ENCODE peak calls at places on chromosomes 16 and 17, in ten cellular contexts. One of them, this sample, is unnamed.
A peak's percentile ranks its signal among the peaks of the same experiment; 100 is the strongest.

GRCh38 chr17:250487-251300 is 69.2 kb upstream of the DOC2B start:
- DNase-seq in neural crest cell: no peak
- DNase-seq in naive B cell: no peak
- DNase-seq in AG04449: no peak
- DNase-seq in heart left ventricle: no peak
- DNase-seq in nephron progenitor cell: no peak
- DNase-seq in stimulated activated CD8-positive, alpha-beta memory T cell treated with anti-CD3 and anti-CD28 coated beads, Interleukin-4, amount 100 ng/mL, for 4 hours: no peak
- DNase-seq in H9: no peak
- DNase-seq in AG10803: no peak
- DNase-seq in CD8-positive, alpha-beta T cell: no peak
- DNase-seq in this sample: no peak

GRCh38 chr17:74198694-74199093 is 4.8 kb upstream of the RPL38 start:
- DNase-seq in neural crest cell: no peak
- DNase-seq in naive B cell: no peak
- DNase-seq in AG04449: no peak
- DNase-seq in heart left ventricle: no peak
- DNase-seq in nephron progenitor cell: no peak
- DNase-seq in stimulated activated CD8-positive, alpha-beta memory T cell treated with anti-CD3 and anti-CD28 coated beads, Interleukin-4, amount 100 ng/mL, for 4 hours: no peak
- DNase-seq in H9: no peak
- DNase-seq in AG10803: no peak
- DNase-seq in CD8-positive, alpha-beta T cell: no peak
- DNase-seq in this sample: no peak

GRCh38 chr16:20285993-20286499 is 41.3 kb downstream of the GP2 start:
- DNase-seq in neural crest cell: no peak
- DNase-seq in naive B cell: no peak
- DNase-seq in AG04449: no peak
- DNase-seq in heart left ventricle: no peak
- DNase-seq in nephron progenitor cell: no peak
- DNase-seq in stimulated activated CD8-positive, alpha-beta memory T cell treated with anti-CD3 and anti-CD28 coated beads, Interleukin-4, amount 100 ng/mL, for 4 hours: no peak
- DNase-seq in H9: no peak
- DNase-seq in AG10803: no peak
- DNase-seq in CD8-positive, alpha-beta T cell: no peak
- DNase-seq in this sample: no peak

GRCh38 chr17:42098747-42099399 is 600 bp upstream of the ZNF385C start:
- DNase-seq in neural crest cell: no peak
- DNase-seq in naive B cell: no peak
- DNase-seq in AG04449: no peak
- DNase-seq in heart left ventricle: no peak
- DNase-seq in nephron progenitor cell: no peak
- DNase-seq in stimulated activated CD8-positive, alpha-beta memory T cell treated with anti-CD3 and anti-CD28 coated beads, Interleukin-4, amount 100 ng/mL, for 4 hours: no peak
- DNase-seq in H9: no peak
- DNase-seq in AG10803: no peak
- DNase-seq in CD8-positive, alpha-beta T cell: no peak
- DNase-seq in this sample: no peak

GRCh38 chr16:734208-734980 is 6.4 kb downstream of the CIAO3 start:
- DNase-seq in neural crest cell: no peak
- DNase-seq in naive B cell: no peak
- DNase-seq in AG04449: no peak
- DNase-seq in heart left ventricle: no peak
- DNase-seq in nephron progenitor cell: no peak
- DNase-seq in stimulated activated CD8-positive, alpha-beta memory T cell treated with anti-CD3 and anti-CD28 coated beads, Interleukin-4, amount 100 ng/mL, for 4 hours: no peak
- DNase-seq in H9: peak; percentile 27
- DNase-seq in AG10803: no peak
- DNase-seq in CD8-positive, alpha-beta T cell: no peak
- DNase-seq in this sample: no peak

GRCh38 chr17:7549401-7550055 is 670 bp downstream of the TNFSF12 start:
- DNase-seq in neural crest cell: no peak
- DNase-seq in naive B cell: no peak
- DNase-seq in AG04449: no peak
- DNase-seq in heart left ventricle: no peak
- DNase-seq in nephron progenitor cell: no peak
- DNase-seq in stimulated activated CD8-positive, alpha-beta memory T cell treated with anti-CD3 and anti-CD28 coated beads, Interleukin-4, amount 100 ng/mL, for 4 hours: no peak
- DNase-seq in H9: no peak
- DNase-seq in AG10803: no peak
- DNase-seq in CD8-positive, alpha-beta T cell: no peak
- DNase-seq in this sample: no peak

GRCh38 chr16:57752203-57752580 is 16.6 kb downstream of the KATNB1 start:
- DNase-seq in neural crest cell: no peak
- DNase-seq in naive B cell: no peak
- DNase-seq in AG04449: no peak
- DNase-seq in heart left ventricle: no peak
- DNase-seq in nephron progenitor cell: no peak
- DNase-seq in stimulated activated CD8-positive, alpha-beta memory T cell treated with anti-CD3 and anti-CD28 coated beads, Interleukin-4, amount 100 ng/mL, for 4 hours: no peak
- DNase-seq in H9: no peak
- DNase-seq in AG10803: no peak
- DNase-seq in CD8-positive, alpha-beta T cell: no peak
- DNase-seq in this sample: no peak

GRCh38 chr16:13702614-13703013 is 217.3 kb upstream of the ERCC4 start:
- DNase-seq in neural crest cell: no peak
- DNase-seq in naive B cell: no peak
- DNase-seq in AG04449: no peak
- DNase-seq in heart left ventricle: no peak
- DNase-seq in nephron progenitor cell: no peak
- DNase-seq in stimulated activated CD8-positive, alpha-beta memory T cell treated with anti-CD3 and anti-CD28 coated beads, Interleukin-4, amount 100 ng/mL, for 4 hours: no peak
- DNase-seq in H9: no peak
- DNase-seq in AG10803: no peak
- DNase-seq in CD8-positive, alpha-beta T cell: no peak
- DNase-seq in this sample: no peak

GRCh38 chr16:68921654-68922053 is 78.3 kb downstream of the TANGO6 start:
- DNase-seq in neural crest cell: no peak
- DNase-seq in naive B cell: no peak
- DNase-seq in AG04449: no peak
- DNase-seq in heart left ventricle: no peak
- DNase-seq in nephron progenitor cell: no peak
- DNase-seq in stimulated activated CD8-positive, alpha-beta memory T cell treated with anti-CD3 and anti-CD28 coated beads, Interleukin-4, amount 100 ng/mL, for 4 hours: no peak
- DNase-seq in H9: no peak
- DNase-seq in AG10803: no peak
- DNase-seq in CD8-positive, alpha-beta T cell: no peak
- DNase-seq in this sample: peak; percentile 88

GRCh38 chr17:35372846-35373531 is 432 bp downstream of the SLFN11 start:
- DNase-seq in neural crest cell: no peak
- DNase-seq in naive B cell: peak; percentile 33
- DNase-seq in AG04449: no peak
- DNase-seq in heart left ventricle: peak; percentile 29
- DNase-seq in nephron progenitor cell: peak; percentile 18
- DNase-seq in stimulated activated CD8-positive, alpha-beta memory T cell treated with anti-CD3 and anti-CD28 coated beads, Interleukin-4, amount 100 ng/mL, for 4 hours: no peak
- DNase-seq in H9: peak; percentile 41
- DNase-seq in AG10803: no peak
- DNase-seq in CD8-positive, alpha-beta T cell: no peak
- DNase-seq in this sample: no peak

GRCh38 chr17:29131814-29132682 is 48.1 kb downstream of the MYO18A start:
- DNase-seq in neural crest cell: no peak
- DNase-seq in naive B cell: no peak
- DNase-seq in AG04449: no peak
- DNase-seq in heart left ventricle: no peak
- DNase-seq in nephron progenitor cell: no peak
- DNase-seq in stimulated activated CD8-positive, alpha-beta memory T cell treated with anti-CD3 and anti-CD28 coated beads, Interleukin-4, amount 100 ng/mL, for 4 hours: no peak
- DNase-seq in H9: no peak
- DNase-seq in AG10803: peak; percentile 93
- DNase-seq in CD8-positive, alpha-beta T cell: no peak
- DNase-seq in this sample: no peak

GRCh38 chr16:85235988-85236831 is 123.9 kb upstream of the CIBAR2 start:
- DNase-seq in neural crest cell: no peak
- DNase-seq in naive B cell: no peak
- DNase-seq in AG04449: no peak
- DNase-seq in heart left ventricle: peak; percentile 70
- DNase-seq in nephron progenitor cell: no peak
- DNase-seq in stimulated activated CD8-positive, alpha-beta memory T cell treated with anti-CD3 and anti-CD28 coated beads, Interleukin-4, amount 100 ng/mL, for 4 hours: no peak
- DNase-seq in H9: no peak
- DNase-seq in AG10803: no peak
- DNase-seq in CD8-positive, alpha-beta T cell: no peak
- DNase-seq in this sample: no peak

GRCh38 chr17:53516643-53517042 is 306.1 kb upstream of the KIF2B start:
- DNase-seq in neural crest cell: no peak
- DNase-seq in naive B cell: no peak
- DNase-seq in AG04449: no peak
- DNase-seq in heart left ventricle: no peak
- DNase-seq in nephron progenitor cell: no peak
- DNase-seq in stimulated activated CD8-positive, alpha-beta memory T cell treated with anti-CD3 and anti-CD28 coated beads, Interleukin-4, amount 100 ng/mL, for 4 hours: no peak
- DNase-seq in H9: no peak
- DNase-seq in AG10803: no peak
- DNase-seq in CD8-positive, alpha-beta T cell: no peak
- DNase-seq in this sample: no peak

GRCh38 chr16:74973304-74973703 is 11.6 kb downstream of the WDR59 start:
- DNase-seq in neural crest cell: no peak
- DNase-seq in naive B cell: no peak
- DNase-seq in AG04449: no peak
- DNase-seq in heart left ventricle: no peak
- DNase-seq in nephron progenitor cell: no peak
- DNase-seq in stimulated activated CD8-positive, alpha-beta memory T cell treated with anti-CD3 and anti-CD28 coated beads, Interleukin-4, amount 100 ng/mL, for 4 hours: no peak
- DNase-seq in H9: no peak
- DNase-seq in AG10803: no peak
- DNase-seq in CD8-positive, alpha-beta T cell: no peak
- DNase-seq in this sample: no peak

GRCh38 chr16:27950488-27950887 is 113.0 kb downstream of the GSG1L start:
- DNase-seq in neural crest cell: no peak
- DNase-seq in naive B cell: no peak
- DNase-seq in AG04449: no peak
- DNase-seq in heart left ventricle: no peak
- DNase-seq in nephron progenitor cell: no peak
- DNase-seq in stimulated activated CD8-positive, alpha-beta memory T cell treated with anti-CD3 and anti-CD28 coated beads, Interleukin-4, amount 100 ng/mL, for 4 hours: no peak
- DNase-seq in H9: no peak
- DNase-seq in AG10803: no peak
- DNase-seq in CD8-positive, alpha-beta T cell: no peak
- DNase-seq in this sample: no peak

GRCh38 chr17:866568-867087 is 84.5 kb downstream of the MRM3 start:
- DNase-seq in neural crest cell: no peak
- DNase-seq in naive B cell: no peak
- DNase-seq in AG04449: no peak
- DNase-seq in heart left ventricle: no peak
- DNase-seq in nephron progenitor cell: no peak
- DNase-seq in stimulated activated CD8-positive, alpha-beta memory T cell treated with anti-CD3 and anti-CD28 coated beads, Interleukin-4, amount 100 ng/mL, for 4 hours: no peak
- DNase-seq in H9: no peak
- DNase-seq in AG10803: no peak
- DNase-seq in CD8-positive, alpha-beta T cell: no peak
- DNase-seq in this sample: no peak

GRCh38 chr17:56793947-56794346 is 39.8 kb downstream of the C17orf67 start:
- DNase-seq in neural crest cell: no peak
- DNase-seq in naive B cell: no peak
- DNase-seq in AG04449: no peak
- DNase-seq in heart left ventricle: no peak
- DNase-seq in nephron progenitor cell: no peak
- DNase-seq in stimulated activated CD8-positive, alpha-beta memory T cell treated with anti-CD3 and anti-CD28 coated beads, Interleukin-4, amount 100 ng/mL, for 4 hours: no peak
- DNase-seq in H9: no peak
- DNase-seq in AG10803: no peak
- DNase-seq in CD8-positive, alpha-beta T cell: no peak
- DNase-seq in this sample: no peak

GRCh38 chr16:5044011-5044540 is 10.3 kb upstream of the NAGPA start:
- DNase-seq in neural crest cell: no peak
- DNase-seq in naive B cell: no peak
- DNase-seq in AG04449: no peak
- DNase-seq in heart left ventricle: no peak
- DNase-seq in nephron progenitor cell: no peak
- DNase-seq in stimulated activated CD8-positive, alpha-beta memory T cell treated with anti-CD3 and anti-CD28 coated beads, Interleukin-4, amount 100 ng/mL, for 4 hours: no peak
- DNase-seq in H9: no peak
- DNase-seq in AG10803: no peak
- DNase-seq in CD8-positive, alpha-beta T cell: no peak
- DNase-seq in this sample: no peak

GRCh38 chr17:31480067-31480466 is 88.6 kb downstream of the RAB11FIP4 start:
- DNase-seq in neural crest cell: no peak
- DNase-seq in naive B cell: no peak
- DNase-seq in AG04449: no peak
- DNase-seq in heart left ventricle: no peak
- DNase-seq in nephron progenitor cell: no peak
- DNase-seq in stimulated activated CD8-positive, alpha-beta memory T cell treated with anti-CD3 and anti-CD28 coated beads, Interleukin-4, amount 100 ng/mL, for 4 hours: no peak
- DNase-seq in H9: no peak
- DNase-seq in AG10803: no peak
- DNase-seq in CD8-positive, alpha-beta T cell: no peak
- DNase-seq in this sample: no peak

GRCh38 chr17:70184770-70185169 is 15.4 kb downstream of the KCNJ2 start:
- DNase-seq in neural crest cell: no peak
- DNase-seq in naive B cell: no peak
- DNase-seq in AG04449: no peak
- DNase-seq in heart left ventricle: no peak
- DNase-seq in nephron progenitor cell: no peak
- DNase-seq in stimulated activated CD8-positive, alpha-beta memory T cell treated with anti-CD3 and anti-CD28 coated beads, Interleukin-4, amount 100 ng/mL, for 4 hours: no peak
- DNase-seq in H9: no peak
- DNase-seq in AG10803: peak; percentile 60
- DNase-seq in CD8-positive, alpha-beta T cell: no peak
- DNase-seq in this sample: no peak

GRCh38 chr17:68307443-68307842 is 16.1 kb downstream of the ARSG start:
- DNase-seq in neural crest cell: no peak
- DNase-seq in naive B cell: no peak
- DNase-seq in AG04449: no peak
- DNase-seq in heart left ventricle: no peak
- DNase-seq in nephron progenitor cell: no peak
- DNase-seq in stimulated activated CD8-positive, alpha-beta memory T cell treated with anti-CD3 and anti-CD28 coated beads, Interleukin-4, amount 100 ng/mL, for 4 hours: no peak
- DNase-seq in H9: no peak
- DNase-seq in AG10803: no peak
- DNase-seq in CD8-positive, alpha-beta T cell: no peak
- DNase-seq in this sample: no peak

GRCh38 chr17:3949418-3949817 is 14.8 kb downstream of the ATP2A3 start:
- DNase-seq in neural crest cell: no peak
- DNase-seq in naive B cell: no peak
- DNase-seq in AG04449: no peak
- DNase-seq in heart left ventricle: no peak
- DNase-seq in nephron progenitor cell: no peak
- DNase-seq in stimulated activated CD8-positive, alpha-beta memory T cell treated with anti-CD3 and anti-CD28 coated beads, Interleukin-4, amount 100 ng/mL, for 4 hours: no peak
- DNase-seq in H9: no peak
- DNase-seq in AG10803: no peak
- DNase-seq in CD8-positive, alpha-beta T cell: no peak
- DNase-seq in this sample: no peak

GRCh38 chr16:57536306-57537193 is at the start of gene CCDC102A:
- DNase-seq in neural crest cell: peak; percentile 57
- DNase-seq in naive B cell: peak; percentile 66
- DNase-seq in AG04449: no peak
- DNase-seq in heart left ventricle: peak; percentile 48
- DNase-seq in nephron progenitor cell: peak; percentile 38
- DNase-seq in stimulated activated CD8-positive, alpha-beta memory T cell treated with anti-CD3 and anti-CD28 coated beads, Interleukin-4, amount 100 ng/mL, for 4 hours: no peak
- DNase-seq in H9: peak; percentile 57
- DNase-seq in AG10803: peak; percentile 30
- DNase-seq in CD8-positive, alpha-beta T cell: peak; percentile 41
- DNase-seq in this sample: no peak

GRCh38 chr16:86676216-86676800 is 98.0 kb downstream of the FOXL1 start:
- DNase-seq in neural crest cell: no peak
- DNase-seq in naive B cell: no peak
- DNase-seq in AG04449: no peak
- DNase-seq in heart left ventricle: no peak
- DNase-seq in nephron progenitor cell: no peak
- DNase-seq in stimulated activated CD8-positive, alpha-beta memory T cell treated with anti-CD3 and anti-CD28 coated beads, Interleukin-4, amount 100 ng/mL, for 4 hours: no peak
- DNase-seq in H9: no peak
- DNase-seq in AG10803: peak; percentile 64
- DNase-seq in CD8-positive, alpha-beta T cell: no peak
- DNase-seq in this sample: peak; percentile 62

GRCh38 chr16:46789499-46790414 is 41.2 kb downstream of the C16orf87 start:
- DNase-seq in neural crest cell: peak; percentile 66
- DNase-seq in naive B cell: peak; percentile 75
- DNase-seq in AG04449: no peak
- DNase-seq in heart left ventricle: peak; percentile 81
- DNase-seq in nephron progenitor cell: peak; percentile 74
- DNase-seq in stimulated activated CD8-positive, alpha-beta memory T cell treated with anti-CD3 and anti-CD28 coated beads, Interleukin-4, amount 100 ng/mL, for 4 hours: peak; percentile 62
- DNase-seq in H9: peak; percentile 92
- DNase-seq in AG10803: peak; percentile 55
- DNase-seq in CD8-positive, alpha-beta T cell: peak; percentile 75
- DNase-seq in this sample: peak; percentile 73

GRCh38 chr16:87648236-87648635 is 45.9 kb downstream of the JPH3 start:
- DNase-seq in neural crest cell: no peak
- DNase-seq in naive B cell: no peak
- DNase-seq in AG04449: no peak
- DNase-seq in heart left ventricle: no peak
- DNase-seq in nephron progenitor cell: no peak
- DNase-seq in stimulated activated CD8-positive, alpha-beta memory T cell treated with anti-CD3 and anti-CD28 coated beads, Interleukin-4, amount 100 ng/mL, for 4 hours: no peak
- DNase-seq in H9: no peak
- DNase-seq in AG10803: no peak
- DNase-seq in CD8-positive, alpha-beta T cell: no peak
- DNase-seq in this sample: no peak

GRCh38 chr17:45316271-45317112 is at the start of gene MAP3K14:
- DNase-seq in neural crest cell: peak; percentile 57
- DNase-seq in naive B cell: peak; percentile 71
- DNase-seq in AG04449: no peak
- DNase-seq in heart left ventricle: peak; percentile 70
- DNase-seq in nephron progenitor cell: peak; percentile 85
- DNase-seq in stimulated activated CD8-positive, alpha-beta memory T cell treated with anti-CD3 and anti-CD28 coated beads, Interleukin-4, amount 100 ng/mL, for 4 hours: peak; percentile 33
- DNase-seq in H9: peak; percentile 65
- DNase-seq in AG10803: peak; percentile 78
- DNase-seq in CD8-positive, alpha-beta T cell: peak; percentile 59
- DNase-seq in this sample: peak; percentile 32

GRCh38 chr16:12340151-12340733 is 363.7 kb downstream of the SNX29 start:
- DNase-seq in neural crest cell: no peak
- DNase-seq in naive B cell: no peak
- DNase-seq in AG04449: no peak
- DNase-seq in heart left ventricle: no peak
- DNase-seq in nephron progenitor cell: no peak
- DNase-seq in stimulated activated CD8-positive, alpha-beta memory T cell treated with anti-CD3 and anti-CD28 coated beads, Interleukin-4, amount 100 ng/mL, for 4 hours: no peak
- DNase-seq in H9: peak; percentile 77
- DNase-seq in AG10803: peak; percentile 82
- DNase-seq in CD8-positive, alpha-beta T cell: no peak
- DNase-seq in this sample: peak; percentile 14

This sample was measured in LoVo.